ENCODE peak calls at places on chromosomes 1 and 21, in four cellular contexts. One of them, this sample, is unnamed.

GRCh38 chr1:44239961-44240371 is 26.7 kb downstream of the DMAP1 start:
- DNase-seq in B cell: no peak
- DNase-seq in AG04450: no peak
- DNase-seq in fibroblast of lung: no peak
- DNase-seq in this sample: no peak

GRCh38 chr1:147749792-147750191 is 10.6 kb downstream of the GJA5 start:
- DNase-seq in AG04450: no peak
- DNase-seq in B cell: no peak
- DNase-seq in fibroblast of lung: no peak
- DNase-seq in this sample: no peak

GRCh38 chr1:65149391-65149729 is 1.4 kb downstream of the AK4 start:
- DNase-seq in B cell: no peak
- DNase-seq in fibroblast of lung: no peak
- DNase-seq in AG04450: no peak
- DNase-seq in this sample: no peak

GRCh38 chr1:3650248-3651010 is 526 bp upstream of the WRAP73 start:
- DNase-seq in AG04450: no peak
- DNase-seq in B cell: no peak
- DNase-seq in fibroblast of lung: no peak
- DNase-seq in this sample: no peak

GRCh38 chr1:117020526-117021156 is 19.1 kb downstream of the CD101 start:
- DNase-seq in B cell: no peak
- DNase-seq in AG04450: no peak
- DNase-seq in fibroblast of lung: no peak
- DNase-seq in this sample: no peak

GRCh38 chr1:71377886-71378285 is 297.1 kb upstream of the ZRANB2 start:
- DNase-seq in B cell: no peak
- DNase-seq in fibroblast of lung: no peak
- DNase-seq in AG04450: no peak
- DNase-seq in this sample: no peak

GRCh38 chr1:19385869-19386591 is 73.9 kb downstream of the SLC66A1 start:
- DNase-seq in fibroblast of lung: peak
- DNase-seq in AG04450: no peak
- DNase-seq in B cell: no peak
- DNase-seq in this sample: no peak

GRCh38 chr1:3014443-3015268 is 6.6 kb upstream of the ACTRT2 start:
- DNase-seq in fibroblast of lung: no peak
- DNase-seq in AG04450: no peak
- DNase-seq in B cell: peak
- DNase-seq in this sample: no peak

GRCh38 chr1:26626994-26627393 is 68.8 kb upstream of the ARID1A start:
- DNase-seq in fibroblast of lung: peak
- DNase-seq in AG04450: peak
- DNase-seq in B cell: no peak
- DNase-seq in this sample: no peak

GRCh38 chr1:36464605-36465393 is 615 bp upstream of the MRPS15 start:
- DNase-seq in fibroblast of lung: no peak
- DNase-seq in AG04450: no peak
- DNase-seq in B cell: no peak
- DNase-seq in this sample: peak

GRCh38 chr1:8460132-8460544 is 142.2 kb downstream of the SLC45A1 start:
- DNase-seq in fibroblast of lung: no peak
- DNase-seq in B cell: no peak
- DNase-seq in AG04450: no peak
- DNase-seq in this sample: no peak

GRCh38 chr1:20521960-20522861 is 14.3 kb upstream of the MUL1 start:
- DNase-seq in fibroblast of lung: peak
- DNase-seq in B cell: peak
- DNase-seq in AG04450: peak
- DNase-seq in this sample: peak

GRCh38 chr1:244212792-244213475 is 161.9 kb downstream of the ZBTB18 start:
- DNase-seq in fibroblast of lung: no peak
- DNase-seq in AG04450: no peak
- DNase-seq in B cell: no peak
- DNase-seq in this sample: peak

GRCh38 chr1:157274698-157275534 is 136.7 kb upstream of the ETV3 start:
- DNase-seq in AG04450: no peak
- DNase-seq in B cell: no peak
- DNase-seq in fibroblast of lung: peak
- DNase-seq in this sample: no peak

GRCh38 chr1:180841460-180841859 is 71.2 kb upstream of the KIAA1614 start:
- DNase-seq in B cell: no peak
- DNase-seq in fibroblast of lung: peak
- DNase-seq in AG04450: no peak
- DNase-seq in this sample: no peak

GRCh38 chr1:222042120-222042519 is 300.2 kb upstream of the DUSP10 start:
- DNase-seq in fibroblast of lung: peak
- DNase-seq in AG04450: no peak
- DNase-seq in B cell: no peak
- DNase-seq in this sample: no peak

GRCh38 chr21:16709866-16710550 is 802.8 kb upstream of the CXADR start:
- DNase-seq in B cell: no peak
- DNase-seq in AG04450: peak
- DNase-seq in fibroblast of lung: peak
- DNase-seq in this sample: no peak

GRCh38 chr1:94541175-94542087 is at the start of gene F3:
- DNase-seq in AG04450: no peak
- DNase-seq in fibroblast of lung: peak
- DNase-seq in B cell: no peak
- DNase-seq in this sample: peak

GRCh38 chr1:88608139-88608943 is 75.7 kb upstream of the PKN2 start:
- DNase-seq in fibroblast of lung: peak
- DNase-seq in AG04450: peak
- DNase-seq in B cell: no peak
- DNase-seq in this sample: no peak

GRCh38 chr1:152359906-152360305 is at the start of gene FLG2:
- DNase-seq in fibroblast of lung: no peak
- DNase-seq in AG04450: no peak
- DNase-seq in B cell: no peak
- DNase-seq in this sample: no peak

GRCh38 chr1:26210471-26210870 is 20.1 kb downstream of the CATSPER4 start:
- DNase-seq in B cell: no peak
- DNase-seq in AG04450: no peak
- DNase-seq in fibroblast of lung: no peak
- DNase-seq in this sample: no peak

GRCh38 chr1:117479086-117479485 is 111.8 kb downstream of the MAN1A2 start:
- DNase-seq in fibroblast of lung: no peak
- DNase-seq in AG04450: no peak
- DNase-seq in B cell: no peak
- DNase-seq in this sample: no peak

GRCh38 chr1:230056098-230056497 is 10.9 kb upstream of the GALNT2 start:
- DNase-seq in B cell: no peak
- DNase-seq in fibroblast of lung: no peak
- DNase-seq in AG04450: no peak
- DNase-seq in this sample: no peak

GRCh38 chr1:156407344-156407743 is 38.3 kb downstream of the RHBG start:
- DNase-seq in B cell: no peak
- DNase-seq in fibroblast of lung: no peak
- DNase-seq in AG04450: no peak
- DNase-seq in this sample: no peak

GRCh38 chr1:7538033-7538432 is 233.1 kb upstream of the VAMP3 start:
- DNase-seq in AG04450: no peak
- DNase-seq in fibroblast of lung: peak
- DNase-seq in B cell: no peak
- DNase-seq in this sample: peak

GRCh38 chr1:205986291-205986690 is 16.9 kb downstream of the RAB7B start:
- DNase-seq in fibroblast of lung: no peak
- DNase-seq in B cell: no peak
- DNase-seq in AG04450: no peak
- DNase-seq in this sample: no peak
- TF ChIP-seq CTCF in fibroblast of lung: no peak
- TF ChIP-seq CTCF in B cell: no peak
- TF ChIP-seq CTCF in AG04450: no peak
- TF ChIP-seq CTCF in this sample: peak

DNA sequence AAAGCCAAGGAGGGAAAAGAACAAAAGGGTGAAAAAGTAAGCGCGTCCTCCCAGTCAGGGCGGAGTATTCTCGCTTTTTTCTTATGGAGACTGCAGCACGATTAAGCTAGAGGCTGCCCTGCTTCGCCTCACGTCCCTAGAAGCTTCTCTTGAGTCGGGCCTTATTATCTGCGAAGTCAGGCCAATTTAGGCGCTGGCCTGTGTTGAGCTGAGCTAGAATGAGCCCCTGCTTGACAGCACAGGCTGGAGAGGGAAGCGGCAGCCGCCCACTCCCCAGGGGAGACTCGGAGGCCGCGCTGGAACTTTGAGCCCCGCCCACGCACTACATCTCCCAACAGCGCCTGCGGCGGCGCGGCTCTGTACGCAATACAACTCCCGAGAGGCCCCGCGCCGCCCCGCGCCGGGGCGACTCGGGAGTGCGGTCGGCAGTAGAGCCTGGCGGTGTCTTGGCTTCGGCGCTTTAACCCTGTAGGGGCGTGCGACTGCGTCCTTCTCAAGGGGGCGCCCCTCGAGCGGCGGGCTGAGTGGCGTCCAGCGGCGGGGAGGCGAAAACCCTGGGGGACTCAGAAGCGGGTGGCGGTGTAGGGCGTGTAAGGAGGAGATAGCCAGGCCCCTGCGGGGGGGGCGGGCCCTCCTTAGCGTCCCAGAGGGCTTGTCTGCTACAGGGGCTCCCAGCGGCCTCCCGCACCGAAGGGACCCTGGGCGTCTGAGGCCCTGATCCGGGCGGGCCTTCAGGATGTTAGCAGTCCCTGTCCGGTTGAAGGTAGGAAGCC is 888 bp downstream of the ZNF436 start:
- DNase-seq in B cell: peak
- DNase-seq in fibroblast of lung: peak
- DNase-seq in AG04450: peak
- DNase-seq in this sample: peak
- TF ChIP-seq CTCF in B cell: peak
- TF ChIP-seq CTCF in fibroblast of lung: no peak
- TF ChIP-seq CTCF in AG04450: peak
- TF ChIP-seq CTCF in this sample: peak

DNA sequence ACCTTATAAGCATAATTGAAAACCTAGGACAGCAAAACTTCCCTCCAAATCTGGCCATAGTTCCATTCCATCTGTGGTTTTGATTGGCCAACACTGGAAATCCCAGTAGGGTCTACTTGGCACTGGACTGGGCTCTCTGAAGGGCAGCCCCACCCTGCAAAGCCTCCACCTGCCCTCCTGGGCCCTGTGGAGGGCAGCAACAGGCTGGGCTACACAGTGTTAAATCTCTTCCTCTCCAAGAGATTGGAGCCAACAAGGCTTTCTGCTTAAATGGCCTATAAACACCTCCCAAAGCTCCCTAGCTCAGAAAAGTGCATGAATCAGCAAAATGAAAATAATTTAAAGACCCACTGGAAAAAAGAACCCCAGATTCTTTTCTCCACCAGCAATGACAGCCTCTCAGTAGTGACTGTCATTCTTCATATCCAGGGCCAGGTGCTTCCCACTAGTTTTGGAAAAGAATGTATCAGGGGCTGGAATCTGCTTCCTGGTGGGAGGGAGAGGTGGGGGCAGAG is 58.5 kb downstream of the BEND5 start:
- DNase-seq in AG04450: no peak
- DNase-seq in B cell: no peak
- DNase-seq in fibroblast of lung: no peak
- DNase-seq in this sample: no peak
- TF ChIP-seq CTCF in AG04450: no peak
- TF ChIP-seq CTCF in B cell: no peak
- TF ChIP-seq CTCF in fibroblast of lung: no peak
- TF ChIP-seq CTCF in this sample: no peak

GRCh38 chr1:31706384-31707058 is 2.7 kb upstream of the COL16A1 start:
- DNase-seq in B cell: no peak
- DNase-seq in fibroblast of lung: no peak
- DNase-seq in AG04450: no peak
- DNase-seq in this sample: no peak

GRCh38 chr1:31702836-31703404 is 897 bp downstream of the COL16A1 start:
- DNase-seq in AG04450: no peak
- DNase-seq in B cell: no peak
- DNase-seq in fibroblast of lung: peak
- DNase-seq in this sample: no peak

GRCh38 chr1:31704261-31705079 is 653 bp upstream of the COL16A1 start:
- DNase-seq in AG04450: no peak
- DNase-seq in fibroblast of lung: peak
- DNase-seq in B cell: no peak
- DNase-seq in this sample: no peak

GRCh38 chr1:31703431-31704260 is at the start of gene COL16A1:
- DNase-seq in B cell: no peak
- DNase-seq in fibroblast of lung: peak
- DNase-seq in AG04450: no peak
- DNase-seq in this sample: no peak

DNA sequence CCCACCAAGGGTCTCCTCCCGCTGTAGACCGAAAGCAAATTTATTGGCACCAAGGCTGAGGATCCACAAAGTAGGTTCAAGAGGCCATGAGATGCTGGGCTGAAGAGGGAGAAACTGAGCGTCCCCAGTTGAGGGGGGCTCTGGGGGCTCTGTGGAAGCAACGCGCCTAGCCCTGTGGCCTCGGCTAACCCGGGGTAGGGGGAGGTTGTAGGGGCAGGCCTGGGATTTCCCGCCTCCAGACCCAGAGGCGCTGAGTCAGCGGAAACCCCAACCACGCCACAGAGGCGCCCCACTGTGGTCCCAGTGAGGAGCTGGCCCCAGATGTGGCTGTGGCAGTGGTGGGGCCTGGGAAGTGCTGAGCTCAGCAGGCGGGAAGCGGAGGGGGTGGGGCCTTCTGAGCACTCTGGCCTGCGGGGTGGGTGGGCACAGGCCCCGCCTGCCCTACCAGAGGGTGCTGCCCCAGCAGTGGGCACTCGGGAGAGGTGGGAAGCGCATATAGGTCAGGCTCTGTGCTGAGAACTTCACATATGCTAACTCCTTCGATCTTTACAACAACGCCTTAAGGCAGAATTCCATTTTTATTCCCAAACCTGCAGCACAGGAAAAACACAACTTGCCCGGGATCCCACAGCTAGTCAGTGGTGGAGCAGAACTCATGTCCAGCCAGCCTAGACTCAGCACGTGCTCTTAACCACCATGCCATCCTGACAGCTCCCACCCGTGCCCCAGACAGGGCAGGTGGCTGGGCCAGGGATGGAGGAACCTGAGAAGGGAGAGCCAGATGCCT is 1.5 kb upstream of the COL16A1 start:
- DNase-seq in AG04450: no peak
- DNase-seq in fibroblast of lung: peak
- DNase-seq in B cell: no peak
- DNase-seq in this sample: no peak
- TF ChIP-seq CTCF in AG04450: peak
- TF ChIP-seq CTCF in fibroblast of lung: peak
- TF ChIP-seq CTCF in B cell: no peak
- TF ChIP-seq CTCF in this sample: peak

DNA sequence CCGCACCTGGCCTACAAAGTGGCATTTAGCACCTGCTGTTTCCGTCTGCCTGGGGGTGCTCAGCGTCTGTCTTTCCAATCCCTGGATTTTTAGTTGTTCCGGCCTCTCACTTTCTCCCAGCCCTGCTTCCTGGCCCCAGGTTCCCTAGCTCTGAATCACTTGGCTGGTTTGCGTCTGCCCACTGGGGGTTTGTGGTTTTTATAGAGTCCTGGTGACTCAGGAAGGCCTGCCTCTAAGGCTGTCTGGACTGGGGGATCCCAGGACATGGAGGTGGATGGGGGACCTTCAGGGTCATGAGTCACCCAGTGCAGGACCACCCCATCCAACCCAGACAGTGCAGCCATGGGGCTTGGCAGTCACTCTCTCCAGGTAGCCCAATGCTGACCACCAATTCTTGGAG is 53.5 kb downstream of the MRPL37 start:
- DNase-seq in fibroblast of lung: peak
- DNase-seq in AG04450: peak
- DNase-seq in B cell: no peak
- DNase-seq in this sample: peak
- TF ChIP-seq CTCF in fibroblast of lung: no peak
- TF ChIP-seq CTCF in AG04450: no peak
- TF ChIP-seq CTCF in B cell: no peak
- TF ChIP-seq CTCF in this sample: peak

This sample was measured in retinal pigment epithelial cell.